ENCODE peak calls at places on chromosomes 13 and 19, in six cellular contexts. H, L, G, K, A and W are unnamed samples.

GRCh38 chr13:94232161-94232560 is 247.3 kb downstream of the DCT start:
- DNase-seq in H (no peak), L (no peak), G (no peak), K (no peak), A (no peak), W (no peak)

GRCh38 chr13:105719861-105720260 is 815.6 kb downstream of the EFNB2 start:
- DNase-seq in H (no peak), L (no peak), G (no peak), K (no peak), A (no peak), W (no peak)

GRCh38 chr19:19433666-19434213 is 28.3 kb downstream of the GATAD2A start:
- DNase-seq in H (no peak), L (no peak), G (no peak), K (no peak), A (no peak), W (no peak)

GRCh38 chr13:29771247-29771646 is 79.2 kb downstream of the UBL3 start:
- DNase-seq in H (no peak), L (no peak), G (peak), K (no peak), A (no peak), W (no peak)

GRCh38 chr19:55304279-55304978 is 20.6 kb downstream of the BRSK1 start:
- DNase-seq in H (no peak), L (no peak), G (peak), K (no peak), A (peak), W (no peak)

GRCh38 chr19:1151917-1152601 is 22.0 kb downstream of the SBNO2 start:
- DNase-seq in H (no peak), L (no peak), G (no peak), K (no peak), A (no peak), W (no peak)

GRCh38 chr13:111558700-111559088 is 238.3 kb downstream of the TEX29 start:
- DNase-seq in H (no peak), L (no peak), G (no peak), K (peak), A (no peak), W (no peak)

GRCh38 chr19:33242911-33243310 is 17.3 kb upstream of the SLC7A10 start:
- DNase-seq in H (no peak), L (no peak), G (no peak), K (no peak), A (no peak), W (no peak)

GRCh38 chr13:111201304-111201940 is 86.3 kb downstream of the ARHGEF7 start:
- DNase-seq in H (no peak), L (no peak), G (no peak), K (no peak), A (no peak), W (no peak)

GRCh38 chr19:42313096-42313839 is at the start of gene TMEM145:
- DNase-seq in H (no peak), L (peak), G (peak), K (no peak), A (peak), W (no peak)

GRCh38 chr13:22428188-22428828 is 752.5 kb upstream of the SGCG start:
- DNase-seq in H (no peak), L (no peak), G (peak), K (no peak), A (no peak), W (no peak)

GRCh38 chr19:54183431-54183830 is 5.9 kb downstream of the MBOAT7 start:
- DNase-seq in H (no peak), L (no peak), G (no peak), K (no peak), A (no peak), W (no peak)

GRCh38 chr13:67416047-67416925 is 186.2 kb upstream of the PCDH9 start:
- DNase-seq in H (no peak), L (no peak), G (peak), K (no peak), A (no peak), W (no peak)

GRCh38 chr13:110915874-110916670 is 1.2 kb upstream of the ANKRD10 start:
- DNase-seq in H (no peak), L (no peak), G (peak), K (no peak), A (peak), W (no peak)

GRCh38 chr19:12695997-12696365 is 450 bp downstream of the FBXW9 start:
- DNase-seq in H (no peak), L (no peak), G (no peak), K (no peak), A (no peak), W (no peak)

GRCh38 chr19:1855828-1856255 is 7.5 kb downstream of the KLF16 start:
- DNase-seq in H (no peak), L (no peak), G (no peak), K (no peak), A (no peak), W (no peak)

GRCh38 chr13:112106467-112107141 is 39.7 kb downstream of the SOX1 start:
- DNase-seq in H (no peak), L (no peak), G (no peak), K (no peak), A (no peak), W (no peak)

GRCh38 chr19:52722062-52723005 is 12.5 kb downstream of the ZNF611 start:
- DNase-seq in H (peak), L (no peak), G (peak), K (peak), A (no peak), W (no peak)